ENCODE peak calls at places on chromosome X, in seven cellular contexts. One of them, this sample, is unnamed.

GRCh38 chrX:110992611-110993010 is 103.4 kb upstream of the PAK3 start:
- DNase-seq in activated gamma-delta T cell treated with Interleukin-2 at 50 U/mL for 16 hours: no peak
- DNase-seq in cardiac fibroblast: peak; percentile 31
- DNase-seq in activated CD8-positive, alpha-beta T cell treated with anti-CD3 and anti-CD28 coated beads for 36 hours: peak; percentile 34
- DNase-seq in HCT116: no peak
- DNase-seq in right lobe of liver: no peak
- DNase-seq in iPS-NIHi11: peak; percentile 46
- DNase-seq in this sample: no peak

GRCh38 chrX:103373581-103373980 is 2.8 kb upstream of the BEX3 start:
- DNase-seq in activated gamma-delta T cell treated with Interleukin-2 at 50 U/mL for 16 hours: no peak
- DNase-seq in cardiac fibroblast: peak; percentile 62
- DNase-seq in activated CD8-positive, alpha-beta T cell treated with anti-CD3 and anti-CD28 coated beads for 36 hours: no peak
- DNase-seq in HCT116: no peak
- DNase-seq in right lobe of liver: no peak
- DNase-seq in iPS-NIHi11: no peak
- DNase-seq in this sample: no peak

GRCh38 chrX:71953946-71954345 is 43.3 kb downstream of the NHSL2 start:
- DNase-seq in activated gamma-delta T cell treated with Interleukin-2 at 50 U/mL for 16 hours: no peak
- DNase-seq in cardiac fibroblast: no peak
- DNase-seq in activated CD8-positive, alpha-beta T cell treated with anti-CD3 and anti-CD28 coated beads for 36 hours: no peak
- DNase-seq in HCT116: no peak
- DNase-seq in right lobe of liver: no peak
- DNase-seq in iPS-NIHi11: no peak
- DNase-seq in this sample: no peak

GRCh38 chrX:97026406-97026805 is 142.7 kb downstream of the RPA4 start:
- DNase-seq in activated gamma-delta T cell treated with Interleukin-2 at 50 U/mL for 16 hours: no peak
- DNase-seq in cardiac fibroblast: peak; percentile 34
- DNase-seq in activated CD8-positive, alpha-beta T cell treated with anti-CD3 and anti-CD28 coated beads for 36 hours: no peak
- DNase-seq in HCT116: no peak
- DNase-seq in right lobe of liver: no peak
- DNase-seq in iPS-NIHi11: peak; percentile 16
- DNase-seq in this sample: no peak

GRCh38 chrX:151393514-151393913 is 3.5 kb upstream of the VMA21 start:
- DNase-seq in activated gamma-delta T cell treated with Interleukin-2 at 50 U/mL for 16 hours: peak; percentile 51
- DNase-seq in cardiac fibroblast: no peak
- DNase-seq in activated CD8-positive, alpha-beta T cell treated with anti-CD3 and anti-CD28 coated beads for 36 hours: peak; percentile 67
- DNase-seq in HCT116: no peak
- DNase-seq in right lobe of liver: no peak
- DNase-seq in iPS-NIHi11: peak; percentile 22
- DNase-seq in this sample: no peak

GRCh38 chrX:101676571-101676970 is 16.9 kb upstream of the ARMCX2 start:
- DNase-seq in activated gamma-delta T cell treated with Interleukin-2 at 50 U/mL for 16 hours: no peak
- DNase-seq in cardiac fibroblast: no peak
- DNase-seq in activated CD8-positive, alpha-beta T cell treated with anti-CD3 and anti-CD28 coated beads for 36 hours: no peak
- DNase-seq in HCT116: no peak
- DNase-seq in right lobe of liver: no peak
- DNase-seq in iPS-NIHi11: no peak
- DNase-seq in this sample: no peak

GRCh38 chrX:43505759-43506158 is 150.3 kb upstream of the MAOA start:
- DNase-seq in activated gamma-delta T cell treated with Interleukin-2 at 50 U/mL for 16 hours: no peak
- DNase-seq in cardiac fibroblast: no peak
- DNase-seq in activated CD8-positive, alpha-beta T cell treated with anti-CD3 and anti-CD28 coated beads for 36 hours: no peak
- DNase-seq in HCT116: no peak
- DNase-seq in right lobe of liver: no peak
- DNase-seq in iPS-NIHi11: no peak
- DNase-seq in this sample: no peak

GRCh38 chrX:70313503-70313902 is 23.6 kb downstream of the KIF4A start:
- DNase-seq in activated gamma-delta T cell treated with Interleukin-2 at 50 U/mL for 16 hours: no peak
- DNase-seq in cardiac fibroblast: peak; percentile 34
- DNase-seq in activated CD8-positive, alpha-beta T cell treated with anti-CD3 and anti-CD28 coated beads for 36 hours: no peak
- DNase-seq in HCT116: no peak
- DNase-seq in right lobe of liver: no peak
- DNase-seq in iPS-NIHi11: no peak
- DNase-seq in this sample: no peak

GRCh38 chrX:1097328-1097727 is 115.1 kb downstream of the CRLF2 start:
- DNase-seq in activated gamma-delta T cell treated with Interleukin-2 at 50 U/mL for 16 hours: no peak
- DNase-seq in cardiac fibroblast: no peak
- DNase-seq in activated CD8-positive, alpha-beta T cell treated with anti-CD3 and anti-CD28 coated beads for 36 hours: no peak
- DNase-seq in HCT116: no peak
- DNase-seq in right lobe of liver: no peak
- DNase-seq in iPS-NIHi11: no peak
- DNase-seq in this sample: no peak

GRCh38 chrX:2500681-2501151 is at the start of the genes DHRSX and ZBED1:
- DNase-seq in activated gamma-delta T cell treated with Interleukin-2 at 50 U/mL for 16 hours: peak; percentile 32
- DNase-seq in cardiac fibroblast: peak; percentile 18
- DNase-seq in activated CD8-positive, alpha-beta T cell treated with anti-CD3 and anti-CD28 coated beads for 36 hours: peak; percentile 48
- DNase-seq in HCT116: no peak
- DNase-seq in right lobe of liver: peak; percentile 68
- DNase-seq in iPS-NIHi11: peak; percentile 81
- DNase-seq in this sample: no peak

GRCh38 chrX:53048169-53049126 is at the start of gene GPR173:
- DNase-seq in activated gamma-delta T cell treated with Interleukin-2 at 50 U/mL for 16 hours: no peak
- DNase-seq in cardiac fibroblast: peak; percentile 63
- DNase-seq in activated CD8-positive, alpha-beta T cell treated with anti-CD3 and anti-CD28 coated beads for 36 hours: no peak
- DNase-seq in HCT116: no peak
- DNase-seq in right lobe of liver: no peak
- DNase-seq in iPS-NIHi11: peak; percentile 69
- DNase-seq in this sample: peak; percentile 7

GRCh38 chrX:7147431-7147977 is at the start of gene STS:
- DNase-seq in activated gamma-delta T cell treated with Interleukin-2 at 50 U/mL for 16 hours: peak; percentile 29
- DNase-seq in cardiac fibroblast: peak; percentile 12
- DNase-seq in activated CD8-positive, alpha-beta T cell treated with anti-CD3 and anti-CD28 coated beads for 36 hours: peak; percentile 30
- DNase-seq in HCT116: no peak
- DNase-seq in right lobe of liver: peak; percentile 42
- DNase-seq in iPS-NIHi11: no peak
- DNase-seq in this sample: no peak

GRCh38 chrX:70172226-70172625 is 5.1 kb upstream of the DGAT2L6 start:
- DNase-seq in activated gamma-delta T cell treated with Interleukin-2 at 50 U/mL for 16 hours: no peak
- DNase-seq in cardiac fibroblast: peak; percentile 65
- DNase-seq in activated CD8-positive, alpha-beta T cell treated with anti-CD3 and anti-CD28 coated beads for 36 hours: no peak
- DNase-seq in HCT116: no peak
- DNase-seq in right lobe of liver: no peak
- DNase-seq in iPS-NIHi11: no peak
- DNase-seq in this sample: no peak

GRCh38 chrX:19683358-19683757 is 168.1 kb upstream of the MAP3K15 start:
- DNase-seq in activated gamma-delta T cell treated with Interleukin-2 at 50 U/mL for 16 hours: no peak
- DNase-seq in cardiac fibroblast: no peak
- DNase-seq in activated CD8-positive, alpha-beta T cell treated with anti-CD3 and anti-CD28 coated beads for 36 hours: no peak
- DNase-seq in HCT116: no peak
- DNase-seq in right lobe of liver: no peak
- DNase-seq in iPS-NIHi11: no peak
- DNase-seq in this sample: no peak

This sample was measured in HFF-Myc.